ENCODE peak calls at places on chromosomes 16 and 17, in ten cellular contexts. One of them, this sample, is unnamed.

GRCh38 chr17:78528541-78528940 is 48.7 kb downstream of the DNAH17 start:
- DNase-seq in T-helper 1 cell: no peak
- DNase-seq in caudate nucleus: no peak
- DNase-seq in activated effector memory CD4-positive, alpha-beta T cell treated with Interleukin-2 at 50 U/mL for 16 hours: no peak
- DNase-seq in stimulated activated CD4-positive, alpha-beta T cell treated with anti-CD3 and anti-CD28 coated beads, TNF-alpha, amount 100 ng/mL, for 1 hour: no peak
- DNase-seq in cardiac muscle cell: no peak
- DNase-seq in fibroblast of pulmonary artery: no peak
- DNase-seq in stimulated activated naive B cell treated with anti-CD40 and anti-IgM and Interleukin-4, amounts not matched to agents 10 μg/mL and 1 μg/mL and 100 μg/mL, for 72 hours: no peak
- DNase-seq in IMR-90: no peak
- DNase-seq in T-helper 22 cell: no peak
- DNase-seq in this sample: peak

GRCh38 chr16:9625122-9625521 is 533.7 kb downstream of the HAPSTR1 start:
- DNase-seq in T-helper 1 cell: no peak
- DNase-seq in caudate nucleus: no peak
- DNase-seq in activated effector memory CD4-positive, alpha-beta T cell treated with Interleukin-2 at 50 U/mL for 16 hours: no peak
- DNase-seq in stimulated activated CD4-positive, alpha-beta T cell treated with anti-CD3 and anti-CD28 coated beads, TNF-alpha, amount 100 ng/mL, for 1 hour: no peak
- DNase-seq in cardiac muscle cell: no peak
- DNase-seq in fibroblast of pulmonary artery: no peak
- DNase-seq in stimulated activated naive B cell treated with anti-CD40 and anti-IgM and Interleukin-4, amounts not matched to agents 10 μg/mL and 1 μg/mL and 100 μg/mL, for 72 hours: no peak
- DNase-seq in IMR-90: no peak
- DNase-seq in T-helper 22 cell: no peak
- DNase-seq in this sample: no peak

GRCh38 chr17:47279062-47279801 is 25.6 kb downstream of the ITGB3 start:
- DNase-seq in T-helper 1 cell: no peak
- DNase-seq in caudate nucleus: no peak
- DNase-seq in activated effector memory CD4-positive, alpha-beta T cell treated with Interleukin-2 at 50 U/mL for 16 hours: no peak
- DNase-seq in stimulated activated CD4-positive, alpha-beta T cell treated with anti-CD3 and anti-CD28 coated beads, TNF-alpha, amount 100 ng/mL, for 1 hour: no peak
- DNase-seq in cardiac muscle cell: peak
- DNase-seq in fibroblast of pulmonary artery: peak
- DNase-seq in stimulated activated naive B cell treated with anti-CD40 and anti-IgM and Interleukin-4, amounts not matched to agents 10 μg/mL and 1 μg/mL and 100 μg/mL, for 72 hours: peak
- DNase-seq in IMR-90: peak
- DNase-seq in T-helper 22 cell: no peak
- DNase-seq in this sample: peak

GRCh38 chr17:205176-205538 is 23.7 kb upstream of the DOC2B start:
- DNase-seq in T-helper 1 cell: no peak
- DNase-seq in caudate nucleus: no peak
- DNase-seq in activated effector memory CD4-positive, alpha-beta T cell treated with Interleukin-2 at 50 U/mL for 16 hours: no peak
- DNase-seq in stimulated activated CD4-positive, alpha-beta T cell treated with anti-CD3 and anti-CD28 coated beads, TNF-alpha, amount 100 ng/mL, for 1 hour: no peak
- DNase-seq in cardiac muscle cell: no peak
- DNase-seq in fibroblast of pulmonary artery: no peak
- DNase-seq in stimulated activated naive B cell treated with anti-CD40 and anti-IgM and Interleukin-4, amounts not matched to agents 10 μg/mL and 1 μg/mL and 100 μg/mL, for 72 hours: no peak
- DNase-seq in IMR-90: no peak
- DNase-seq in T-helper 22 cell: no peak
- DNase-seq in this sample: no peak

GRCh38 chr17:63349478-63350000 is 96.6 kb downstream of the CYB561 start:
- DNase-seq in T-helper 1 cell: no peak
- DNase-seq in caudate nucleus: no peak
- DNase-seq in activated effector memory CD4-positive, alpha-beta T cell treated with Interleukin-2 at 50 U/mL for 16 hours: no peak
- DNase-seq in stimulated activated CD4-positive, alpha-beta T cell treated with anti-CD3 and anti-CD28 coated beads, TNF-alpha, amount 100 ng/mL, for 1 hour: no peak
- DNase-seq in cardiac muscle cell: peak
- DNase-seq in fibroblast of pulmonary artery: peak
- DNase-seq in stimulated activated naive B cell treated with anti-CD40 and anti-IgM and Interleukin-4, amounts not matched to agents 10 μg/mL and 1 μg/mL and 100 μg/mL, for 72 hours: no peak
- DNase-seq in IMR-90: peak
- DNase-seq in T-helper 22 cell: no peak
- DNase-seq in this sample: no peak

GRCh38 chr16:397135-397661 is at the start of gene NME4:
- DNase-seq in T-helper 1 cell: no peak
- DNase-seq in caudate nucleus: no peak
- DNase-seq in activated effector memory CD4-positive, alpha-beta T cell treated with Interleukin-2 at 50 U/mL for 16 hours: no peak
- DNase-seq in stimulated activated CD4-positive, alpha-beta T cell treated with anti-CD3 and anti-CD28 coated beads, TNF-alpha, amount 100 ng/mL, for 1 hour: no peak
- DNase-seq in cardiac muscle cell: peak
- DNase-seq in fibroblast of pulmonary artery: peak
- DNase-seq in stimulated activated naive B cell treated with anti-CD40 and anti-IgM and Interleukin-4, amounts not matched to agents 10 μg/mL and 1 μg/mL and 100 μg/mL, for 72 hours: no peak
- DNase-seq in IMR-90: no peak
- DNase-seq in T-helper 22 cell: no peak
- DNase-seq in this sample: peak

GRCh38 chr17:60134396-60135159 is 15.2 kb upstream of the CA4 start:
- DNase-seq in T-helper 1 cell: peak
- DNase-seq in caudate nucleus: no peak
- DNase-seq in activated effector memory CD4-positive, alpha-beta T cell treated with Interleukin-2 at 50 U/mL for 16 hours: no peak
- DNase-seq in stimulated activated CD4-positive, alpha-beta T cell treated with anti-CD3 and anti-CD28 coated beads, TNF-alpha, amount 100 ng/mL, for 1 hour: no peak
- DNase-seq in cardiac muscle cell: peak
- DNase-seq in fibroblast of pulmonary artery: peak
- DNase-seq in stimulated activated naive B cell treated with anti-CD40 and anti-IgM and Interleukin-4, amounts not matched to agents 10 μg/mL and 1 μg/mL and 100 μg/mL, for 72 hours: no peak
- DNase-seq in IMR-90: peak
- DNase-seq in T-helper 22 cell: no peak
- DNase-seq in this sample: peak

GRCh38 chr16:84307209-84307954 is 12.7 kb downstream of the WFDC1 start:
- DNase-seq in T-helper 1 cell: no peak
- DNase-seq in caudate nucleus: no peak
- DNase-seq in activated effector memory CD4-positive, alpha-beta T cell treated with Interleukin-2 at 50 U/mL for 16 hours: no peak
- DNase-seq in stimulated activated CD4-positive, alpha-beta T cell treated with anti-CD3 and anti-CD28 coated beads, TNF-alpha, amount 100 ng/mL, for 1 hour: no peak
- DNase-seq in cardiac muscle cell: no peak
- DNase-seq in fibroblast of pulmonary artery: no peak
- DNase-seq in stimulated activated naive B cell treated with anti-CD40 and anti-IgM and Interleukin-4, amounts not matched to agents 10 μg/mL and 1 μg/mL and 100 μg/mL, for 72 hours: no peak
- DNase-seq in IMR-90: no peak
- DNase-seq in T-helper 22 cell: no peak
- DNase-seq in this sample: no peak

GRCh38 chr17:82237083-82237745 is 8.4 kb downstream of the SLC16A3 start:
- DNase-seq in T-helper 1 cell: no peak
- DNase-seq in caudate nucleus: no peak
- DNase-seq in activated effector memory CD4-positive, alpha-beta T cell treated with Interleukin-2 at 50 U/mL for 16 hours: no peak
- DNase-seq in stimulated activated CD4-positive, alpha-beta T cell treated with anti-CD3 and anti-CD28 coated beads, TNF-alpha, amount 100 ng/mL, for 1 hour: no peak
- DNase-seq in cardiac muscle cell: no peak
- DNase-seq in fibroblast of pulmonary artery: no peak
- DNase-seq in stimulated activated naive B cell treated with anti-CD40 and anti-IgM and Interleukin-4, amounts not matched to agents 10 μg/mL and 1 μg/mL and 100 μg/mL, for 72 hours: no peak
- DNase-seq in IMR-90: no peak
- DNase-seq in T-helper 22 cell: no peak
- DNase-seq in this sample: peak

GRCh38 chr17:8075574-8076342 is 11.8 kb downstream of the ALOX12B start:
- DNase-seq in T-helper 1 cell: no peak
- DNase-seq in caudate nucleus: no peak
- DNase-seq in activated effector memory CD4-positive, alpha-beta T cell treated with Interleukin-2 at 50 U/mL for 16 hours: no peak
- DNase-seq in stimulated activated CD4-positive, alpha-beta T cell treated with anti-CD3 and anti-CD28 coated beads, TNF-alpha, amount 100 ng/mL, for 1 hour: no peak
- DNase-seq in cardiac muscle cell: no peak
- DNase-seq in fibroblast of pulmonary artery: no peak
- DNase-seq in stimulated activated naive B cell treated with anti-CD40 and anti-IgM and Interleukin-4, amounts not matched to agents 10 μg/mL and 1 μg/mL and 100 μg/mL, for 72 hours: no peak
- DNase-seq in IMR-90: no peak
- DNase-seq in T-helper 22 cell: no peak
- DNase-seq in this sample: no peak

GRCh38 chr16:87765473-87765775 is 362 bp downstream of the KLHDC4 start:
- DNase-seq in T-helper 1 cell: peak
- DNase-seq in caudate nucleus: no peak
- DNase-seq in activated effector memory CD4-positive, alpha-beta T cell treated with Interleukin-2 at 50 U/mL for 16 hours: peak
- DNase-seq in stimulated activated CD4-positive, alpha-beta T cell treated with anti-CD3 and anti-CD28 coated beads, TNF-alpha, amount 100 ng/mL, for 1 hour: peak
- DNase-seq in cardiac muscle cell: peak
- DNase-seq in fibroblast of pulmonary artery: no peak
- DNase-seq in stimulated activated naive B cell treated with anti-CD40 and anti-IgM and Interleukin-4, amounts not matched to agents 10 μg/mL and 1 μg/mL and 100 μg/mL, for 72 hours: no peak
- DNase-seq in IMR-90: peak
- DNase-seq in T-helper 22 cell: peak
- DNase-seq in this sample: peak

GRCh38 chr16:28931801-28932225 is at the start of gene CD19:
- DNase-seq in T-helper 1 cell: no peak
- DNase-seq in caudate nucleus: no peak
- DNase-seq in activated effector memory CD4-positive, alpha-beta T cell treated with Interleukin-2 at 50 U/mL for 16 hours: no peak
- DNase-seq in stimulated activated CD4-positive, alpha-beta T cell treated with anti-CD3 and anti-CD28 coated beads, TNF-alpha, amount 100 ng/mL, for 1 hour: no peak
- DNase-seq in cardiac muscle cell: no peak
- DNase-seq in fibroblast of pulmonary artery: no peak
- DNase-seq in stimulated activated naive B cell treated with anti-CD40 and anti-IgM and Interleukin-4, amounts not matched to agents 10 μg/mL and 1 μg/mL and 100 μg/mL, for 72 hours: peak
- DNase-seq in IMR-90: no peak
- DNase-seq in T-helper 22 cell: no peak
- DNase-seq in this sample: no peak

GRCh38 chr17:32627233-32628008 is 140.6 kb downstream of the CDK5R1 start:
- DNase-seq in T-helper 1 cell: no peak
- DNase-seq in caudate nucleus: peak
- DNase-seq in activated effector memory CD4-positive, alpha-beta T cell treated with Interleukin-2 at 50 U/mL for 16 hours: no peak
- DNase-seq in stimulated activated CD4-positive, alpha-beta T cell treated with anti-CD3 and anti-CD28 coated beads, TNF-alpha, amount 100 ng/mL, for 1 hour: no peak
- DNase-seq in cardiac muscle cell: peak
- DNase-seq in fibroblast of pulmonary artery: peak
- DNase-seq in stimulated activated naive B cell treated with anti-CD40 and anti-IgM and Interleukin-4, amounts not matched to agents 10 μg/mL and 1 μg/mL and 100 μg/mL, for 72 hours: no peak
- DNase-seq in IMR-90: no peak
- DNase-seq in T-helper 22 cell: no peak
- DNase-seq in this sample: no peak

GRCh38 chr17:17104494-17104893 is 62.2 kb downstream of the MPRIP start:
- DNase-seq in T-helper 1 cell: no peak
- DNase-seq in caudate nucleus: no peak
- DNase-seq in activated effector memory CD4-positive, alpha-beta T cell treated with Interleukin-2 at 50 U/mL for 16 hours: no peak
- DNase-seq in stimulated activated CD4-positive, alpha-beta T cell treated with anti-CD3 and anti-CD28 coated beads, TNF-alpha, amount 100 ng/mL, for 1 hour: no peak
- DNase-seq in cardiac muscle cell: no peak
- DNase-seq in fibroblast of pulmonary artery: no peak
- DNase-seq in stimulated activated naive B cell treated with anti-CD40 and anti-IgM and Interleukin-4, amounts not matched to agents 10 μg/mL and 1 μg/mL and 100 μg/mL, for 72 hours: no peak
- DNase-seq in IMR-90: no peak
- DNase-seq in T-helper 22 cell: no peak
- DNase-seq in this sample: no peak

GRCh38 chr16:10828851-10829331 is 10.3 kb upstream of the TVP23A start:
- DNase-seq in T-helper 1 cell: no peak
- DNase-seq in caudate nucleus: peak
- DNase-seq in activated effector memory CD4-positive, alpha-beta T cell treated with Interleukin-2 at 50 U/mL for 16 hours: no peak
- DNase-seq in stimulated activated CD4-positive, alpha-beta T cell treated with anti-CD3 and anti-CD28 coated beads, TNF-alpha, amount 100 ng/mL, for 1 hour: no peak
- DNase-seq in cardiac muscle cell: peak
- DNase-seq in fibroblast of pulmonary artery: peak
- DNase-seq in stimulated activated naive B cell treated with anti-CD40 and anti-IgM and Interleukin-4, amounts not matched to agents 10 μg/mL and 1 μg/mL and 100 μg/mL, for 72 hours: no peak
- DNase-seq in IMR-90: peak
- DNase-seq in T-helper 22 cell: no peak
- DNase-seq in this sample: peak

This sample was measured in upper lobe of right lung.